ENCODE peak calls at places on chromosomes 2 and 18, in five cellular contexts. U is neural progenitor cell, I is esophagus squamous epithelium, Z is caudate nucleus, X is B cell. R is an unnamed sample.

GRCh38 chr18:74353169-74353775 is 37.6 kb downstream of the C18orf63 start:
- DNase-seq in X (peak; percentile 62), I (no peak), Z (peak; percentile 52), U (peak; percentile 76), R (peak; percentile 40)

GRCh38 chr2:238031749-238032148 is 29.1 kb upstream of the SCLY start:
- DNase-seq in I (no peak), X (no peak), U (no peak), Z (no peak), R (no peak)

GRCh38 chr2:119728421-119728820 is 31.3 kb upstream of the PTPN4 start:
- DNase-seq in I (no peak), Z (no peak), X (no peak), U (no peak), R (no peak)

GRCh38 chr2:55848096-55848495 is 75.5 kb downstream of the EFEMP1 start:
- DNase-seq in Z (no peak), I (no peak), X (no peak), U (no peak), R (no peak)

GRCh38 chr2:74439373-74440004 is 2.2 kb downstream of the RTKN start:
- DNase-seq in I (no peak), Z (no peak), U (peak; percentile 7), X (no peak), R (no peak)

GRCh38 chr18:79720359-79720733 is 40.7 kb downstream of the CTDP1 start:
- DNase-seq in U (no peak), I (no peak), X (no peak), Z (no peak), R (no peak)

GRCh38 chr2:60528366-60528765 is 25.1 kb downstream of the BCL11A start:
- DNase-seq in X (no peak), U (no peak), Z (no peak), I (no peak), R (no peak)

GRCh38 chr2:26940001-26940400 is 30.4 kb upstream of the MAPRE3 start:
- DNase-seq in X (no peak), U (no peak), I (no peak), Z (no peak), R (no peak)

GRCh38 chr2:159285929-159286708 is at the start of gene WDSUB1:
- DNase-seq in X (peak; percentile 51), U (peak; percentile 77), I (no peak), Z (no peak), R (no peak)

GRCh38 chr2:151289972-151290335 is 486 bp upstream of the NMI start:
- DNase-seq in I (no peak), U (no peak), Z (no peak), X (no peak), R (peak; percentile 63)

GRCh38 chr2:30987611-30988010 is 150.6 kb downstream of the GALNT14 start:
- DNase-seq in Z (no peak), X (no peak), U (peak; percentile 15), I (no peak), R (no peak)

GRCh38 chr2:134243244-134243643 is 10.6 kb upstream of the MGAT5 start:
- DNase-seq in Z (no peak), I (no peak), U (no peak), X (no peak), R (no peak)

GRCh38 chr2:218982312-218983262 is 2.4 kb downstream of the FEV start:
- DNase-seq in I (no peak), U (no peak), X (no peak), Z (no peak), R (no peak)

GRCh38 chr2:95345415-95346235 is 48.5 kb downstream of the KCNIP3 start:
- DNase-seq in I (no peak), X (peak; percentile 66), Z (peak; percentile 11), U (peak; percentile 89), R (peak; percentile 53)

GRCh38 chr2:69582582-69583176 is 60.9 kb downstream of the AAK1 start:
- DNase-seq in Z (no peak), X (no peak), I (no peak), U (no peak), R (no peak)

GRCh38 chr2:169877406-169877805 is 50.2 kb downstream of the UBR3 start:
- DNase-seq in I (no peak), U (no peak), X (peak; percentile 4), Z (no peak), R (no peak)

GRCh38 chr18:6741786-6742185 is 12.3 kb downstream of the ARHGAP28 start:
- DNase-seq in Z (no peak), I (no peak), U (no peak), X (no peak), R (no peak)

GRCh38 chr18:77059294-77059916 is 73.2 kb downstream of the MBP start:
- DNase-seq in Z (no peak), U (peak; percentile 69), X (peak; percentile 65), I (no peak), R (no peak)

GRCh38 chr2:143435112-143435511 is 305.9 kb downstream of the ARHGAP15 start:
- DNase-seq in X (no peak), Z (no peak), I (no peak), U (no peak), R (no peak)

GRCh38 chr2:108199726-108200125 is 40.0 kb upstream of the SULT1C3 start:
- DNase-seq in Z (no peak), I (no peak), X (no peak), U (no peak), R (no peak)

GRCh38 chr18:25299899-25300298 is 52.1 kb downstream of the ZNF521 start:
- DNase-seq in X (no peak), Z (no peak), I (no peak), U (no peak), R (no peak)

GRCh38 chr2:11180653-11181052 is 25.4 kb downstream of the SLC66A3 start:
- DNase-seq in X (no peak), I (no peak), Z (no peak), U (no peak), R (no peak)